ENCODE peak calls at places on chromosomes 3 and 15, in six cellular contexts. G is tibial artery, S is fibroblast of the aortic adventitia, X is ecto neural progenitor cell, Q is HEK293T, P is MM.1S. U is an unnamed sample.
A peak's percentile ranks its signal among the peaks of the same experiment; 100 is the strongest.

GRCh38 chr3:86996261-86996955 is 5.5 kb upstream of the VGLL3 start:
- DNase-seq in Q (no peak), S (no peak), G (no peak), X (no peak), P (no peak), U (no peak)

GRCh38 chr3:64207289-64208086 is 17.8 kb downstream of the PRICKLE2 start:
- DNase-seq in Q (no peak), G (no peak), S (peak; percentile 97), X (no peak), P (no peak), U (no peak)

GRCh38 chr3:4399476-4399875 is 67.6 kb downstream of the SUMF1 start:
- DNase-seq in X (no peak), G (no peak), P (no peak), S (no peak), Q (no peak), U (no peak)

GRCh38 chr15:66294932-66295235 is 1.5 kb downstream of the DIS3L start:
- DNase-seq in S (peak; percentile 64), G (no peak), P (no peak), Q (no peak), X (no peak), U (no peak)

GRCh38 chr3:170572665-170573253 is 13.1 kb downstream of the SLC7A14 start:
- DNase-seq in X (no peak), Q (no peak), P (peak; percentile 80), G (no peak), S (peak; percentile 69), U (no peak)

GRCh38 chr3:183283886-183284285 is 30.8 kb downstream of the B3GNT5 start:
- DNase-seq in X (no peak), Q (no peak), P (no peak), G (no peak), S (no peak), U (no peak)

GRCh38 chr3:110344897-110345767 is 726.5 kb upstream of the NECTIN3 start:
- DNase-seq in X (no peak), P (no peak), G (no peak), S (peak; percentile 63), Q (no peak), U (no peak)

GRCh38 chr15:56883088-56883487 is 35.4 kb upstream of the TCF12 start:
- DNase-seq in G (no peak), S (no peak), X (no peak), P (no peak), Q (no peak), U (no peak)

GRCh38 chr3:111895079-111895478 is 36.0 kb downstream of the PHLDB2 start:
- DNase-seq in G (no peak), P (peak; percentile 28), X (no peak), S (peak; percentile 40), Q (peak; percentile 39), U (no peak)

GRCh38 chr3:55165278-55165677 is 237.4 kb upstream of the LRTM1 start:
- DNase-seq in P (no peak), S (no peak), X (no peak), G (no peak), Q (no peak), U (no peak)

GRCh38 chr3:128488995-128489859 is 3.8 kb downstream of the GATA2 start:
- DNase-seq in P (no peak), S (peak; percentile 49), X (no peak), Q (peak; percentile 79), G (peak; percentile 73), U (no peak)

GRCh38 chr3:196708467-196708866 is 3.6 kb downstream of the CEP19 start:
- DNase-seq in X (no peak), G (no peak), S (no peak), Q (no peak), P (no peak), U (no peak)

GRCh38 chr3:157859541-157859940 is 246.7 kb downstream of the SHOX2 start:
- DNase-seq in X (no peak), G (no peak), S (peak; percentile 20), P (no peak), Q (no peak), U (no peak)

GRCh38 chr15:38024293-38025091 is 90.1 kb downstream of the TMCO5A start:
- DNase-seq in Q (no peak), S (no peak), P (no peak), X (no peak), G (no peak), U (no peak)

GRCh38 chr15:38504680-38505467 is 50.9 kb downstream of the FAM98B start:
- DNase-seq in G (no peak), S (no peak), P (no peak), X (no peak), Q (no peak), U (no peak)

GRCh38 chr15:58604455-58604923 is 145.0 kb downstream of the ADAM10 start:
- DNase-seq in P (no peak), X (no peak), G (no peak), S (no peak), Q (no peak), U (no peak)